ENCODE peak calls at places on chromosome 9, in nine cellular contexts. One of them, this sample, is unnamed.
A peak's percentile ranks its signal among the peaks of the same experiment; 100 is the strongest.

GRCh38 chr9:28770827-28771226 is 1197.5 kb upstream of the C9orf72 start:
- DNase-seq in stimulated activated naive CD4-positive, alpha-beta T cell: no peak
- DNase-seq in AG08396: no peak
- DNase-seq in DND-41: no peak
- DNase-seq in HAP-1: no peak
- DNase-seq in MCF 10A: no peak
- DNase-seq in stimulated activated CD8-positive, alpha-beta memory T cell treated with anti-CD3 and anti-CD28 coated beads, Interleukin-15, amount 100 ng/mL, for 24 hours: no peak
- DNase-seq in NCI-H2081: no peak
- DNase-seq in T-helper 2 cell: no peak
- DNase-seq in this sample: no peak

GRCh38 chr9:37364751-37365360 is 57.6 kb upstream of the GRHPR start:
- DNase-seq in AG08396: no peak
- DNase-seq in T-helper 2 cell: no peak
- DNase-seq in NCI-H2081: no peak
- DNase-seq in DND-41: peak; percentile 10
- DNase-seq in stimulated activated naive CD4-positive, alpha-beta T cell: no peak
- DNase-seq in HAP-1: no peak
- DNase-seq in stimulated activated CD8-positive, alpha-beta memory T cell treated with anti-CD3 and anti-CD28 coated beads, Interleukin-15, amount 100 ng/mL, for 24 hours: no peak
- DNase-seq in MCF 10A: peak; percentile 14
- DNase-seq in this sample: no peak

GRCh38 chr9:114910541-114910940 is 19.9 kb downstream of the TNFSF8 start:
- DNase-seq in HAP-1: no peak
- DNase-seq in stimulated activated CD8-positive, alpha-beta memory T cell treated with anti-CD3 and anti-CD28 coated beads, Interleukin-15, amount 100 ng/mL, for 24 hours: no peak
- DNase-seq in DND-41: no peak
- DNase-seq in AG08396: no peak
- DNase-seq in T-helper 2 cell: no peak
- DNase-seq in MCF 10A: no peak
- DNase-seq in stimulated activated naive CD4-positive, alpha-beta T cell: no peak
- DNase-seq in NCI-H2081: no peak
- DNase-seq in this sample: no peak

GRCh38 chr9:15354713-15355112 is 47.7 kb upstream of the TTC39B start:
- DNase-seq in MCF 10A: no peak
- DNase-seq in AG08396: no peak
- DNase-seq in T-helper 2 cell: no peak
- DNase-seq in stimulated activated CD8-positive, alpha-beta memory T cell treated with anti-CD3 and anti-CD28 coated beads, Interleukin-15, amount 100 ng/mL, for 24 hours: no peak
- DNase-seq in DND-41: no peak
- DNase-seq in NCI-H2081: no peak
- DNase-seq in HAP-1: peak; percentile 78
- DNase-seq in stimulated activated naive CD4-positive, alpha-beta T cell: no peak
- DNase-seq in this sample: no peak

GRCh38 chr9:18366184-18366583 is 107.8 kb upstream of the ADAMTSL1 start:
- DNase-seq in stimulated activated naive CD4-positive, alpha-beta T cell: no peak
- DNase-seq in T-helper 2 cell: no peak
- DNase-seq in HAP-1: no peak
- DNase-seq in MCF 10A: no peak
- DNase-seq in AG08396: no peak
- DNase-seq in NCI-H2081: no peak
- DNase-seq in stimulated activated CD8-positive, alpha-beta memory T cell treated with anti-CD3 and anti-CD28 coated beads, Interleukin-15, amount 100 ng/mL, for 24 hours: no peak
- DNase-seq in DND-41: no peak
- DNase-seq in this sample: no peak

GRCh38 chr9:9102295-9102694 is 1302.7 kb upstream of the DMAC1 start:
- DNase-seq in NCI-H2081: peak; percentile 34
- DNase-seq in stimulated activated naive CD4-positive, alpha-beta T cell: no peak
- DNase-seq in AG08396: no peak
- DNase-seq in HAP-1: no peak
- DNase-seq in stimulated activated CD8-positive, alpha-beta memory T cell treated with anti-CD3 and anti-CD28 coated beads, Interleukin-15, amount 100 ng/mL, for 24 hours: no peak
- DNase-seq in MCF 10A: no peak
- DNase-seq in T-helper 2 cell: no peak
- DNase-seq in DND-41: no peak
- DNase-seq in this sample: no peak

GRCh38 chr9:96874947-96875459 is 20.7 kb upstream of the ZNF782 start:
- DNase-seq in HAP-1: no peak
- DNase-seq in MCF 10A: peak; percentile 94
- DNase-seq in NCI-H2081: no peak
- DNase-seq in stimulated activated CD8-positive, alpha-beta memory T cell treated with anti-CD3 and anti-CD28 coated beads, Interleukin-15, amount 100 ng/mL, for 24 hours: no peak
- DNase-seq in stimulated activated naive CD4-positive, alpha-beta T cell: no peak
- DNase-seq in AG08396: no peak
- DNase-seq in DND-41: no peak
- DNase-seq in T-helper 2 cell: no peak
- DNase-seq in this sample: peak; percentile 90

GRCh38 chr9:16314476-16314875 is 556.0 kb downstream of the BNC2 start:
- DNase-seq in stimulated activated naive CD4-positive, alpha-beta T cell: no peak
- DNase-seq in DND-41: no peak
- DNase-seq in MCF 10A: no peak
- DNase-seq in stimulated activated CD8-positive, alpha-beta memory T cell treated with anti-CD3 and anti-CD28 coated beads, Interleukin-15, amount 100 ng/mL, for 24 hours: no peak
- DNase-seq in AG08396: no peak
- DNase-seq in NCI-H2081: no peak
- DNase-seq in T-helper 2 cell: no peak
- DNase-seq in HAP-1: no peak
- DNase-seq in this sample: no peak

GRCh38 chr9:124929464-124929863 is 11.4 kb downstream of the GOLGA1 start:
- DNase-seq in T-helper 2 cell: no peak
- DNase-seq in AG08396: no peak
- DNase-seq in HAP-1: no peak
- DNase-seq in MCF 10A: no peak
- DNase-seq in NCI-H2081: no peak
- DNase-seq in DND-41: no peak
- DNase-seq in stimulated activated CD8-positive, alpha-beta memory T cell treated with anti-CD3 and anti-CD28 coated beads, Interleukin-15, amount 100 ng/mL, for 24 hours: no peak
- DNase-seq in stimulated activated naive CD4-positive, alpha-beta T cell: no peak
- DNase-seq in this sample: no peak

GRCh38 chr9:134357631-134358025 is 31.4 kb downstream of the RXRA start:
- DNase-seq in AG08396: no peak
- DNase-seq in NCI-H2081: no peak
- DNase-seq in DND-41: no peak
- DNase-seq in HAP-1: no peak
- DNase-seq in stimulated activated naive CD4-positive, alpha-beta T cell: no peak
- DNase-seq in T-helper 2 cell: no peak
- DNase-seq in MCF 10A: peak; percentile 90
- DNase-seq in stimulated activated CD8-positive, alpha-beta memory T cell treated with anti-CD3 and anti-CD28 coated beads, Interleukin-15, amount 100 ng/mL, for 24 hours: no peak
- DNase-seq in this sample: no peak

GRCh38 chr9:68548241-68548640 is 7.6 kb upstream of the TMEM252 start:
- DNase-seq in DND-41: no peak
- DNase-seq in MCF 10A: no peak
- DNase-seq in T-helper 2 cell: no peak
- DNase-seq in NCI-H2081: no peak
- DNase-seq in AG08396: no peak
- DNase-seq in stimulated activated CD8-positive, alpha-beta memory T cell treated with anti-CD3 and anti-CD28 coated beads, Interleukin-15, amount 100 ng/mL, for 24 hours: no peak
- DNase-seq in HAP-1: no peak
- DNase-seq in stimulated activated naive CD4-positive, alpha-beta T cell: no peak
- DNase-seq in this sample: no peak

GRCh38 chr9:81138173-81138572 is 551.2 kb downstream of the TLE1 start:
- DNase-seq in AG08396: no peak
- DNase-seq in DND-41: no peak
- DNase-seq in stimulated activated naive CD4-positive, alpha-beta T cell: no peak
- DNase-seq in NCI-H2081: peak; percentile 59
- DNase-seq in T-helper 2 cell: no peak
- DNase-seq in stimulated activated CD8-positive, alpha-beta memory T cell treated with anti-CD3 and anti-CD28 coated beads, Interleukin-15, amount 100 ng/mL, for 24 hours: no peak
- DNase-seq in HAP-1: no peak
- DNase-seq in MCF 10A: no peak
- DNase-seq in this sample: no peak

GRCh38 chr9:12774861-12775367 is at the start of gene LURAP1L:
- DNase-seq in DND-41: no peak
- DNase-seq in AG08396: peak; percentile 60
- DNase-seq in stimulated activated naive CD4-positive, alpha-beta T cell: no peak
- DNase-seq in stimulated activated CD8-positive, alpha-beta memory T cell treated with anti-CD3 and anti-CD28 coated beads, Interleukin-15, amount 100 ng/mL, for 24 hours: no peak
- DNase-seq in T-helper 2 cell: no peak
- DNase-seq in HAP-1: peak; percentile 64
- DNase-seq in MCF 10A: peak; percentile 84
- DNase-seq in NCI-H2081: peak; percentile 61
- DNase-seq in this sample: no peak

GRCh38 chr9:132877818-132878694 is at the start of gene AK8:
- DNase-seq in HAP-1: peak; percentile 63
- DNase-seq in stimulated activated naive CD4-positive, alpha-beta T cell: peak; percentile 63
- DNase-seq in T-helper 2 cell: peak; percentile 61
- DNase-seq in MCF 10A: peak; percentile 62
- DNase-seq in stimulated activated CD8-positive, alpha-beta memory T cell treated with anti-CD3 and anti-CD28 coated beads, Interleukin-15, amount 100 ng/mL, for 24 hours: peak; percentile 69
- DNase-seq in NCI-H2081: peak; percentile 42
- DNase-seq in AG08396: peak; percentile 98
- DNase-seq in DND-41: peak; percentile 76
- DNase-seq in this sample: no peak

GRCh38 chr9:126470251-126470993 is 143.3 kb upstream of the LMX1B start:
- DNase-seq in stimulated activated naive CD4-positive, alpha-beta T cell: no peak
- DNase-seq in MCF 10A: no peak
- DNase-seq in T-helper 2 cell: no peak
- DNase-seq in AG08396: no peak
- DNase-seq in HAP-1: no peak
- DNase-seq in stimulated activated CD8-positive, alpha-beta memory T cell treated with anti-CD3 and anti-CD28 coated beads, Interleukin-15, amount 100 ng/mL, for 24 hours: no peak
- DNase-seq in DND-41: no peak
- DNase-seq in NCI-H2081: no peak
- DNase-seq in this sample: no peak

GRCh38 chr9:135960328-135961276 is 571 bp downstream of the UBAC1 start:
- DNase-seq in HAP-1: no peak
- DNase-seq in stimulated activated CD8-positive, alpha-beta memory T cell treated with anti-CD3 and anti-CD28 coated beads, Interleukin-15, amount 100 ng/mL, for 24 hours: no peak
- DNase-seq in AG08396: peak; percentile 70
- DNase-seq in stimulated activated naive CD4-positive, alpha-beta T cell: no peak
- DNase-seq in MCF 10A: peak; percentile 27
- DNase-seq in DND-41: no peak
- DNase-seq in NCI-H2081: no peak
- DNase-seq in T-helper 2 cell: no peak
- DNase-seq in this sample: no peak

GRCh38 chr9:33108472-33108871 is 32.0 kb upstream of the SMU1 start:
- DNase-seq in NCI-H2081: no peak
- DNase-seq in stimulated activated CD8-positive, alpha-beta memory T cell treated with anti-CD3 and anti-CD28 coated beads, Interleukin-15, amount 100 ng/mL, for 24 hours: no peak
- DNase-seq in MCF 10A: no peak
- DNase-seq in T-helper 2 cell: no peak
- DNase-seq in AG08396: no peak
- DNase-seq in stimulated activated naive CD4-positive, alpha-beta T cell: no peak
- DNase-seq in DND-41: no peak
- DNase-seq in HAP-1: no peak
- DNase-seq in this sample: no peak

GRCh38 chr9:130373679-130374325 is 71.0 kb upstream of the ASS1 start:
- DNase-seq in MCF 10A: no peak
- DNase-seq in DND-41: no peak
- DNase-seq in NCI-H2081: no peak
- DNase-seq in HAP-1: no peak
- DNase-seq in AG08396: no peak
- DNase-seq in stimulated activated naive CD4-positive, alpha-beta T cell: no peak
- DNase-seq in T-helper 2 cell: no peak
- DNase-seq in stimulated activated CD8-positive, alpha-beta memory T cell treated with anti-CD3 and anti-CD28 coated beads, Interleukin-15, amount 100 ng/mL, for 24 hours: no peak
- DNase-seq in this sample: no peak

GRCh38 chr9:128729302-128729701 is 5.4 kb upstream of the ZDHHC12 start:
- DNase-seq in MCF 10A: no peak
- DNase-seq in NCI-H2081: no peak
- DNase-seq in stimulated activated CD8-positive, alpha-beta memory T cell treated with anti-CD3 and anti-CD28 coated beads, Interleukin-15, amount 100 ng/mL, for 24 hours: no peak
- DNase-seq in T-helper 2 cell: no peak
- DNase-seq in stimulated activated naive CD4-positive, alpha-beta T cell: no peak
- DNase-seq in HAP-1: no peak
- DNase-seq in DND-41: no peak
- DNase-seq in AG08396: no peak
- DNase-seq in this sample: no peak

GRCh38 chr9:75378036-75378435 is 289.7 kb downstream of the OSTF1 start:
- DNase-seq in HAP-1: no peak
- DNase-seq in AG08396: no peak
- DNase-seq in T-helper 2 cell: no peak
- DNase-seq in DND-41: no peak
- DNase-seq in stimulated activated CD8-positive, alpha-beta memory T cell treated with anti-CD3 and anti-CD28 coated beads, Interleukin-15, amount 100 ng/mL, for 24 hours: no peak
- DNase-seq in MCF 10A: no peak
- DNase-seq in stimulated activated naive CD4-positive, alpha-beta T cell: no peak
- DNase-seq in NCI-H2081: no peak
- DNase-seq in this sample: no peak

GRCh38 chr9:103152473-103152872 is 157.3 kb downstream of the CYLC2 start:
- DNase-seq in stimulated activated naive CD4-positive, alpha-beta T cell: no peak
- DNase-seq in MCF 10A: peak; percentile 10
- DNase-seq in T-helper 2 cell: no peak
- DNase-seq in NCI-H2081: no peak
- DNase-seq in HAP-1: peak; percentile 39
- DNase-seq in stimulated activated CD8-positive, alpha-beta memory T cell treated with anti-CD3 and anti-CD28 coated beads, Interleukin-15, amount 100 ng/mL, for 24 hours: no peak
- DNase-seq in DND-41: no peak
- DNase-seq in AG08396: no peak
- DNase-seq in this sample: no peak

GRCh38 chr9:91842358-91842757 is 107.7 kb downstream of the ROR2 start:
- DNase-seq in stimulated activated naive CD4-positive, alpha-beta T cell: no peak
- DNase-seq in HAP-1: no peak
- DNase-seq in DND-41: no peak
- DNase-seq in AG08396: no peak
- DNase-seq in NCI-H2081: no peak
- DNase-seq in T-helper 2 cell: no peak
- DNase-seq in MCF 10A: no peak
- DNase-seq in stimulated activated CD8-positive, alpha-beta memory T cell treated with anti-CD3 and anti-CD28 coated beads, Interleukin-15, amount 100 ng/mL, for 24 hours: no peak
- DNase-seq in this sample: no peak

GRCh38 chr9:9108641-9109040 is 1309.1 kb upstream of the DMAC1 start:
- DNase-seq in stimulated activated naive CD4-positive, alpha-beta T cell: no peak
- DNase-seq in AG08396: no peak
- DNase-seq in HAP-1: no peak
- DNase-seq in MCF 10A: no peak
- DNase-seq in NCI-H2081: no peak
- DNase-seq in stimulated activated CD8-positive, alpha-beta memory T cell treated with anti-CD3 and anti-CD28 coated beads, Interleukin-15, amount 100 ng/mL, for 24 hours: no peak
- DNase-seq in DND-41: no peak
- DNase-seq in T-helper 2 cell: no peak
- DNase-seq in this sample: no peak

GRCh38 chr9:95316274-95316673 is 1.2 kb downstream of the FANCC start:
- DNase-seq in stimulated activated CD8-positive, alpha-beta memory T cell treated with anti-CD3 and anti-CD28 coated beads, Interleukin-15, amount 100 ng/mL, for 24 hours: no peak
- DNase-seq in T-helper 2 cell: no peak
- DNase-seq in AG08396: no peak
- DNase-seq in HAP-1: no peak
- DNase-seq in stimulated activated naive CD4-positive, alpha-beta T cell: no peak
- DNase-seq in DND-41: no peak
- DNase-seq in NCI-H2081: no peak
- DNase-seq in MCF 10A: no peak
- DNase-seq in this sample: no peak

GRCh38 chr9:108991479-108991878 is 21.8 kb downstream of the CTNNAL1 start:
- DNase-seq in NCI-H2081: no peak
- DNase-seq in AG08396: no peak
- DNase-seq in DND-41: no peak
- DNase-seq in HAP-1: no peak
- DNase-seq in MCF 10A: no peak
- DNase-seq in T-helper 2 cell: no peak
- DNase-seq in stimulated activated CD8-positive, alpha-beta memory T cell treated with anti-CD3 and anti-CD28 coated beads, Interleukin-15, amount 100 ng/mL, for 24 hours: no peak
- DNase-seq in stimulated activated naive CD4-positive, alpha-beta T cell: no peak
- DNase-seq in this sample: no peak

GRCh38 chr9:128243486-128244415 is 32.1 kb downstream of the GOLGA2 start:
- DNase-seq in AG08396: no peak
- DNase-seq in stimulated activated naive CD4-positive, alpha-beta T cell: no peak
- DNase-seq in MCF 10A: no peak
- DNase-seq in NCI-H2081: no peak
- DNase-seq in HAP-1: no peak
- DNase-seq in T-helper 2 cell: no peak
- DNase-seq in stimulated activated CD8-positive, alpha-beta memory T cell treated with anti-CD3 and anti-CD28 coated beads, Interleukin-15, amount 100 ng/mL, for 24 hours: no peak
- DNase-seq in DND-41: no peak
- DNase-seq in this sample: no peak

GRCh38 chr9:124475158-124475867 is 25.1 kb downstream of the ADGRD2 start:
- DNase-seq in MCF 10A: no peak
- DNase-seq in AG08396: no peak
- DNase-seq in DND-41: peak; percentile 9
- DNase-seq in NCI-H2081: no peak
- DNase-seq in T-helper 2 cell: no peak
- DNase-seq in stimulated activated naive CD4-positive, alpha-beta T cell: no peak
- DNase-seq in HAP-1: no peak
- DNase-seq in stimulated activated CD8-positive, alpha-beta memory T cell treated with anti-CD3 and anti-CD28 coated beads, Interleukin-15, amount 100 ng/mL, for 24 hours: no peak
- DNase-seq in this sample: no peak

GRCh38 chr9:127523312-127523851 is 72.1 kb downstream of the LRSAM1 start:
- DNase-seq in T-helper 2 cell: no peak
- DNase-seq in NCI-H2081: no peak
- DNase-seq in MCF 10A: no peak
- DNase-seq in stimulated activated naive CD4-positive, alpha-beta T cell: no peak
- DNase-seq in AG08396: peak; percentile 55
- DNase-seq in stimulated activated CD8-positive, alpha-beta memory T cell treated with anti-CD3 and anti-CD28 coated beads, Interleukin-15, amount 100 ng/mL, for 24 hours: no peak
- DNase-seq in HAP-1: no peak
- DNase-seq in DND-41: peak; percentile 40
- DNase-seq in this sample: no peak

GRCh38 chr9:76552751-76553150 is 93.8 kb downstream of the GCNT1 start:
- DNase-seq in DND-41: no peak
- DNase-seq in T-helper 2 cell: no peak
- DNase-seq in stimulated activated CD8-positive, alpha-beta memory T cell treated with anti-CD3 and anti-CD28 coated beads, Interleukin-15, amount 100 ng/mL, for 24 hours: no peak
- DNase-seq in HAP-1: no peak
- DNase-seq in stimulated activated naive CD4-positive, alpha-beta T cell: no peak
- DNase-seq in MCF 10A: no peak
- DNase-seq in AG08396: no peak
- DNase-seq in NCI-H2081: no peak
- DNase-seq in this sample: no peak

GRCh38 chr9:14806941-14807340 is 84.4 kb upstream of the CER1 start:
- DNase-seq in AG08396: no peak
- DNase-seq in stimulated activated CD8-positive, alpha-beta memory T cell treated with anti-CD3 and anti-CD28 coated beads, Interleukin-15, amount 100 ng/mL, for 24 hours: no peak
- DNase-seq in stimulated activated naive CD4-positive, alpha-beta T cell: no peak
- DNase-seq in MCF 10A: peak; percentile 6
- DNase-seq in NCI-H2081: no peak
- DNase-seq in T-helper 2 cell: no peak
- DNase-seq in HAP-1: no peak
- DNase-seq in DND-41: no peak
- DNase-seq in this sample: no peak

GRCh38 chr9:35481347-35481975 is 8.4 kb upstream of the RUSC2 start:
- DNase-seq in AG08396: peak; percentile 73
- DNase-seq in DND-41: peak; percentile 44
- DNase-seq in MCF 10A: peak; percentile 85
- DNase-seq in T-helper 2 cell: no peak
- DNase-seq in HAP-1: peak; percentile 53
- DNase-seq in stimulated activated naive CD4-positive, alpha-beta T cell: no peak
- DNase-seq in NCI-H2081: peak; percentile 60
- DNase-seq in stimulated activated CD8-positive, alpha-beta memory T cell treated with anti-CD3 and anti-CD28 coated beads, Interleukin-15, amount 100 ng/mL, for 24 hours: no peak
- DNase-seq in this sample: peak; percentile 32

This sample was measured in keratinocyte.